ENCODE peak calls at places on chromosomes 1 and 21, in six cellular contexts. L, Q, V, A, D and C are unnamed samples.

GRCh38 chr1:197130677-197131304 is 15.7 kb downstream of the ASPM start:
- DNase-seq in D (no peak), A (no peak), V (peak; percentile 45), L (no peak), Q (no peak), C (no peak)

GRCh38 chr1:65505547-65506325 is 85.3 kb downstream of the LEPR start:
- DNase-seq in V (no peak), D (no peak), Q (no peak), A (no peak), L (no peak), C (no peak)

GRCh38 chr1:234871710-234872262 is 256.9 kb downstream of the TOMM20 start:
- DNase-seq in Q (no peak), V (peak; percentile 84), L (no peak), A (no peak), D (no peak), C (no peak)

GRCh38 chr1:171740987-171741871 is 636 bp downstream of the VAMP4 start:
- DNase-seq in D (no peak), V (peak; percentile 60), Q (peak; percentile 20), A (no peak), L (peak; percentile 51), C (peak; percentile 28)

GRCh38 chr1:157004771-157005170 is 40.8 kb downstream of the ARHGEF11 start:
- DNase-seq in L (no peak), A (no peak), V (no peak), D (no peak), Q (no peak), C (no peak)

GRCh38 chr1:10663668-10664035 is 132.8 kb downstream of the CASZ1 start:
- DNase-seq in V (no peak), A (no peak), L (peak; percentile 59), D (no peak), Q (no peak), C (peak; percentile 69)

GRCh38 chr21:46052703-46053651 is 44.9 kb upstream of the COL6A2 start:
- DNase-seq in A (no peak), L (no peak), Q (no peak), V (peak; percentile 95), D (peak; percentile 74), C (no peak)

GRCh38 chr1:165891461-165891860 is 64.0 kb downstream of the UCK2 start:
- DNase-seq in D (no peak), A (no peak), V (no peak), Q (no peak), L (no peak), C (no peak)

GRCh38 chr1:160540859-160541233 is 17.8 kb upstream of the SLAMF6 start:
- DNase-seq in A (no peak), V (no peak), L (no peak), D (no peak), Q (no peak), C (no peak)

GRCh38 chr1:222095606-222096475 is 354.0 kb upstream of the DUSP10 start:
- DNase-seq in A (no peak), D (peak; percentile 66), L (peak; percentile 12), V (no peak), Q (no peak), C (no peak)

GRCh38 chr1:28518745-28519341 is 13.0 kb downstream of the RCC1 start:
- DNase-seq in L (no peak), D (no peak), V (peak; percentile 34), A (no peak), Q (no peak), C (no peak)

GRCh38 chr1:106292130-106292529 is 764.3 kb upstream of the PRMT6 start:
- DNase-seq in Q (no peak), D (no peak), V (no peak), L (no peak), A (no peak), C (no peak)

GRCh38 chr1:240349695-240350094 is 258.0 kb downstream of the FMN2 start:
- DNase-seq in Q (no peak), V (no peak), D (no peak), A (no peak), L (no peak), C (no peak)

GRCh38 chr1:79353224-79353623 is 346.7 kb upstream of the ADGRL4 start:
- DNase-seq in A (no peak), D (no peak), L (no peak), V (peak; percentile 69), Q (peak; percentile 11), C (no peak)

GRCh38 chr1:78102082-78102481 is 56.3 kb downstream of the GIPC2 start:
- DNase-seq in D (no peak), Q (no peak), A (no peak), V (peak; percentile 92), L (no peak), C (no peak)

GRCh38 chr1:157771666-157772425 is 5.1 kb downstream of the FCRL2 start:
- DNase-seq in D (no peak), Q (no peak), A (no peak), L (no peak), V (peak; percentile 6), C (no peak)

GRCh38 chr1:27027575-27028250 is 15.1 kb upstream of the TENT5B start:
- DNase-seq in Q (no peak), L (no peak), A (no peak), V (peak; percentile 52), D (no peak), C (no peak)

GRCh38 chr1:26851106-26851684 is 11.8 kb upstream of the SFN start:
- DNase-seq in D (no peak), A (no peak), Q (no peak), V (no peak), L (no peak), C (no peak)

GRCh38 chr1:43536196-43536863 is 5.6 kb downstream of the PTPRF start:
- DNase-seq in Q (no peak), A (no peak), D (no peak), V (no peak), L (no peak), C (no peak)

GRCh38 chr1:27538793-27539192 is 48.8 kb upstream of the WASF2 start:
- DNase-seq in L (no peak), Q (no peak), D (no peak), A (no peak), V (peak; percentile 95), C (no peak)